ENCODE peak calls at places on chromosomes 13 and 19, in six cellular contexts. E is kidney epithelial cell; X is GM04504; K is progenitor cell of endocrine pancreas; T is activated CD4-positive, alpha-beta T cell treated with anti-CD3 and anti-CD28 coated beads, Interleukin-2, amount 50 U/mL, for 48 hours; C is RPMI7951. J is an unnamed sample.

GRCh38 chr13:101739382-101740178 is 287.1 kb downstream of the ITGBL1 start:
- DNase-seq in X (no peak), C (no peak), K (no peak), T (no peak), E (peak), J (peak)

GRCh38 chr13:41767801-41768200 is 193.1 kb downstream of the VWA8 start:
- DNase-seq in K (no peak), E (no peak), C (no peak), T (no peak), X (no peak), J (peak)

GRCh38 chr19:17579523-17580244 is 24.2 kb downstream of the COLGALT1 start:
- DNase-seq in T (peak), E (no peak), K (no peak), C (peak), X (no peak), J (peak)

GRCh38 chr19:2266183-2266993 is 10.2 kb upstream of the JSRP1 start:
- DNase-seq in K (no peak), C (peak), T (peak), X (no peak), E (no peak), J (peak)

GRCh38 chr19:51327066-51327985 is 14.6 kb downstream of the VSIG10L start:
- DNase-seq in K (no peak), E (no peak), T (peak), C (peak), X (no peak), J (peak)

GRCh38 chr19:5913739-5914357 is at the start of gene CAPS:
- DNase-seq in K (no peak), E (peak), T (no peak), C (peak), X (peak), J (peak)

GRCh38 chr13:99985886-99986527 is 4.4 kb downstream of the ZIC2 start:
- DNase-seq in K (no peak), X (no peak), T (no peak), E (no peak), C (no peak), J (no peak)

GRCh38 chr19:47779524-47780214 is 1.2 kb downstream of the SELENOW start:
- DNase-seq in E (no peak), X (no peak), C (no peak), T (no peak), K (no peak), J (no peak)

GRCh38 chr19:29405728-29405995 is 120.1 kb upstream of the VSTM2B start:
- DNase-seq in T (no peak), E (no peak), K (no peak), X (no peak), C (no peak), J (no peak)

GRCh38 chr13:33348366-33348765 is 62.8 kb upstream of the STARD13 start:
- DNase-seq in T (no peak), C (no peak), E (no peak), X (peak), K (no peak), J (peak)

GRCh38 chr13:31105020-31105800 is 56.5 kb downstream of the HSPH1 start:
- DNase-seq in C (no peak), E (no peak), K (no peak), T (no peak), X (no peak), J (no peak)

GRCh38 chr13:30722361-30722760 is 13.0 kb upstream of the ALOX5AP start:
- DNase-seq in C (no peak), T (no peak), E (no peak), X (no peak), K (no peak), J (no peak)

GRCh38 chr13:71290963-71291937 is 575.8 kb downstream of the DACH1 start:
- DNase-seq in C (peak), X (peak), T (peak), K (no peak), E (peak), J (peak)

GRCh38 chr19:3360494-3361383 is 5.6 kb upstream of the NFIC start:
- DNase-seq in X (no peak), E (no peak), C (peak), K (no peak), T (peak), J (no peak)

GRCh38 chr13:39253774-39254173 is 215.5 kb downstream of the NHLRC3 start:
- DNase-seq in X (no peak), K (no peak), E (no peak), T (no peak), C (no peak), J (peak)

GRCh38 chr19:7018828-7019227 is 2.4 kb downstream of the MBD3L2B start:
- DNase-seq in T (no peak), K (no peak), E (no peak), C (no peak), X (no peak), J (no peak)

GRCh38 chr19:33365676-33366075 is 7.8 kb upstream of the CEBPG start:
- DNase-seq in X (no peak), C (no peak), K (no peak), E (no peak), T (no peak), J (no peak)

GRCh38 chr19:55158848-55159793 is 1.6 kb upstream of the TNNI3 start:
- DNase-seq in C (peak), E (no peak), X (no peak), K (no peak), T (no peak), J (peak)

GRCh38 chr13:28177327-28177726 is 39.0 kb downstream of the PAN3 start:
- DNase-seq in X (no peak), E (no peak), T (no peak), C (no peak), K (no peak), J (no peak)

GRCh38 chr13:40350283-40350992 is 316.0 kb downstream of the FOXO1 start:
- DNase-seq in K (no peak), X (no peak), T (no peak), C (no peak), E (no peak), J (peak)

J was measured in amniotic epithelial cell.